ENCODE peak calls at places on chromosomes 13 and 19, in nine cellular contexts. One of them, this sample, is unnamed. For H3K4me1, the result is how much of the 10 kb centered on the place peaks cover.

GRCh38 chr19:56066152-56067023 is 54.7 kb downstream of the ZNF787 start:
- DNase-seq in K562: peak
- DNase-seq in A549: peak
- DNase-seq in IMR-90: peak
- DNase-seq in left ventricle myocardium inferior: peak
- DNase-seq in naive thymus-derived CD4-positive, alpha-beta T cell: peak
- DNase-seq in CD4-positive, alpha-beta memory T cell: peak
- DNase-seq in pancreas: peak
- DNase-seq in neuronal stem cell: peak
- DNase-seq in this sample: peak

GRCh38 chr19:30302076-30302475 is 70.1 kb upstream of the ZNF536 start:
- DNase-seq in K562: no peak
- DNase-seq in A549: no peak
- DNase-seq in IMR-90: no peak
- DNase-seq in left ventricle myocardium inferior: no peak
- DNase-seq in naive thymus-derived CD4-positive, alpha-beta T cell: no peak
- DNase-seq in CD4-positive, alpha-beta memory T cell: no peak
- DNase-seq in pancreas: no peak
- DNase-seq in neuronal stem cell: no peak
- DNase-seq in this sample: no peak

GRCh38 chr13:33455291-33455690 is 169.7 kb upstream of the STARD13 start:
- DNase-seq in K562: no peak
- DNase-seq in A549: no peak
- DNase-seq in IMR-90: no peak
- DNase-seq in left ventricle myocardium inferior: no peak
- DNase-seq in naive thymus-derived CD4-positive, alpha-beta T cell: no peak
- DNase-seq in CD4-positive, alpha-beta memory T cell: no peak
- DNase-seq in pancreas: no peak
- DNase-seq in neuronal stem cell: no peak
- DNase-seq in this sample: no peak

GRCh38 chr13:101763191-101763590 is 310.7 kb downstream of the ITGBL1 start:
- DNase-seq in K562: no peak
- DNase-seq in A549: no peak
- DNase-seq in IMR-90: no peak
- DNase-seq in left ventricle myocardium inferior: no peak
- DNase-seq in naive thymus-derived CD4-positive, alpha-beta T cell: no peak
- DNase-seq in CD4-positive, alpha-beta memory T cell: no peak
- DNase-seq in pancreas: no peak
- DNase-seq in neuronal stem cell: no peak
- DNase-seq in this sample: no peak

GRCh38 chr19:2822846-2823245 is 3.2 kb downstream of the ZNF554 start:
- DNase-seq in K562: no peak
- DNase-seq in A549: no peak
- DNase-seq in IMR-90: no peak
- DNase-seq in left ventricle myocardium inferior: no peak
- DNase-seq in naive thymus-derived CD4-positive, alpha-beta T cell: no peak
- DNase-seq in CD4-positive, alpha-beta memory T cell: no peak
- DNase-seq in pancreas: no peak
- DNase-seq in neuronal stem cell: no peak
- DNase-seq in this sample: no peak

GRCh38 chr19:45385392-45386221 is 15.2 kb upstream of the ERCC2 start:
- DNase-seq in K562: peak
- DNase-seq in A549: no peak
- DNase-seq in IMR-90: no peak
- DNase-seq in left ventricle myocardium inferior: no peak
- DNase-seq in naive thymus-derived CD4-positive, alpha-beta T cell: no peak
- DNase-seq in CD4-positive, alpha-beta memory T cell: no peak
- DNase-seq in pancreas: no peak
- DNase-seq in neuronal stem cell: no peak
- DNase-seq in this sample: no peak

GRCh38 chr13:23898101-23898500 is 799 bp upstream of the C1QTNF9B start:
- DNase-seq in K562: no peak
- DNase-seq in A549: no peak
- DNase-seq in IMR-90: peak
- DNase-seq in left ventricle myocardium inferior: no peak
- DNase-seq in naive thymus-derived CD4-positive, alpha-beta T cell: no peak
- DNase-seq in CD4-positive, alpha-beta memory T cell: no peak
- DNase-seq in pancreas: no peak
- DNase-seq in neuronal stem cell: no peak
- DNase-seq in this sample: no peak

GRCh38 chr13:43284162-43284561 is 260.8 kb downstream of the DNAJC15 start:
- DNase-seq in K562: no peak
- DNase-seq in A549: no peak
- DNase-seq in IMR-90: peak
- DNase-seq in left ventricle myocardium inferior: no peak
- DNase-seq in naive thymus-derived CD4-positive, alpha-beta T cell: no peak
- DNase-seq in CD4-positive, alpha-beta memory T cell: no peak
- DNase-seq in pancreas: no peak
- DNase-seq in neuronal stem cell: no peak
- DNase-seq in this sample: no peak

GRCh38 chr13:101985321-101985720 is 416.5 kb downstream of the FGF14 start:
- DNase-seq in K562: no peak
- DNase-seq in A549: no peak
- DNase-seq in IMR-90: no peak
- DNase-seq in left ventricle myocardium inferior: no peak
- DNase-seq in naive thymus-derived CD4-positive, alpha-beta T cell: no peak
- DNase-seq in CD4-positive, alpha-beta memory T cell: no peak
- DNase-seq in pancreas: no peak
- DNase-seq in neuronal stem cell: no peak
- DNase-seq in this sample: no peak

GRCh38 chr13:96781141-96781540 is 213.1 kb downstream of the OXGR1 start:
- DNase-seq in K562: no peak
- DNase-seq in A549: no peak
- DNase-seq in IMR-90: no peak
- DNase-seq in left ventricle myocardium inferior: peak
- DNase-seq in naive thymus-derived CD4-positive, alpha-beta T cell: no peak
- DNase-seq in CD4-positive, alpha-beta memory T cell: no peak
- DNase-seq in pancreas: no peak
- DNase-seq in neuronal stem cell: no peak
- DNase-seq in this sample: no peak

GRCh38 chr19:18649371-18650047 is 12.7 kb downstream of the KLHL26 start:
- DNase-seq in K562: no peak
- DNase-seq in A549: no peak
- DNase-seq in IMR-90: peak
- DNase-seq in left ventricle myocardium inferior: peak
- DNase-seq in naive thymus-derived CD4-positive, alpha-beta T cell: no peak
- DNase-seq in CD4-positive, alpha-beta memory T cell: no peak
- DNase-seq in pancreas: no peak
- DNase-seq in neuronal stem cell: no peak
- DNase-seq in this sample: no peak

GRCh38 chr13:49436890-49437289 is 7.0 kb downstream of the CAB39L start:
- DNase-seq in K562: no peak
- DNase-seq in A549: no peak
- DNase-seq in IMR-90: peak
- DNase-seq in left ventricle myocardium inferior: peak
- DNase-seq in naive thymus-derived CD4-positive, alpha-beta T cell: no peak
- DNase-seq in CD4-positive, alpha-beta memory T cell: no peak
- DNase-seq in pancreas: no peak
- DNase-seq in neuronal stem cell: no peak
- DNase-seq in this sample: no peak

GRCh38 chr13:49439609-49440008 is 4.3 kb downstream of the CAB39L start:
- DNase-seq in K562: no peak
- DNase-seq in A549: no peak
- DNase-seq in IMR-90: no peak
- DNase-seq in left ventricle myocardium inferior: no peak
- DNase-seq in naive thymus-derived CD4-positive, alpha-beta T cell: no peak
- DNase-seq in CD4-positive, alpha-beta memory T cell: no peak
- DNase-seq in pancreas: no peak
- DNase-seq in neuronal stem cell: no peak
- DNase-seq in this sample: no peak

GRCh38 chr13:49441312-49441711 is 2.6 kb downstream of the CAB39L start:
- DNase-seq in K562: no peak
- DNase-seq in A549: no peak
- DNase-seq in IMR-90: no peak
- DNase-seq in left ventricle myocardium inferior: no peak
- DNase-seq in naive thymus-derived CD4-positive, alpha-beta T cell: no peak
- DNase-seq in CD4-positive, alpha-beta memory T cell: no peak
- DNase-seq in pancreas: no peak
- DNase-seq in neuronal stem cell: no peak
- DNase-seq in this sample: no peak

GRCh38 chr13:49435992-49436391 is 7.9 kb downstream of the CAB39L start:
- DNase-seq in K562: no peak
- DNase-seq in A549: no peak
- DNase-seq in IMR-90: peak
- DNase-seq in left ventricle myocardium inferior: no peak
- DNase-seq in naive thymus-derived CD4-positive, alpha-beta T cell: no peak
- DNase-seq in CD4-positive, alpha-beta memory T cell: no peak
- DNase-seq in pancreas: no peak
- DNase-seq in neuronal stem cell: no peak
- DNase-seq in this sample: no peak

DNA sequence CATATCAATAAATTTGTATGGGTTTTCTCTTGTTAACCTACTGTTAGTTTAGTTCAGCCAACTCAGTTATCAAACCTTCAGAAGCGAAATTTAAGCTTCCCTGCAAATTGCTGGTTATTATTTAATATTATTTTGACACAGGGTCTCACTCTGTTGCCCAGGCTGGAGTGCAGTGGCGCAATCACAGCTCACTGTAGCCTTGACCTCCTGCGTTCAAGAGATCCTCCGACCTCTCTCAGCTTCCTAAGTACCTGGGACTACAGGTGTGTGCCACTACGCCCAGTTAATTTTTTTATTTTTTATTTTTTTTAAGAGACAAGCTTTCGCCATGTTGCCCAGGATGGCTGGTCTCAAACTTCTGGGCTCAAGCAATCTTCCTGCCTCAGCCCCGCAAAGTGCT is 6.2 kb downstream of the CAB39L start:
- DNase-seq in K562: no peak
- DNase-seq in A549: no peak
- DNase-seq in IMR-90: no peak
- DNase-seq in left ventricle myocardium inferior: no peak
- DNase-seq in naive thymus-derived CD4-positive, alpha-beta T cell: no peak
- DNase-seq in CD4-positive, alpha-beta memory T cell: no peak
- DNase-seq in pancreas: no peak
- DNase-seq in neuronal stem cell: no peak
- DNase-seq in this sample: no peak
- H3K4me1 ChIP-seq in K562: under half
- H3K4me1 ChIP-seq in A549: under half
- H3K4me1 ChIP-seq in IMR-90: under half
- H3K4me1 ChIP-seq in left ventricle myocardium inferior: under half
- H3K4me1 ChIP-seq in naive thymus-derived CD4-positive, alpha-beta T cell: under half
- H3K4me1 ChIP-seq in CD4-positive, alpha-beta memory T cell: under half
- H3K4me1 ChIP-seq in pancreas: under half
- H3K4me1 ChIP-seq in neuronal stem cell: under half
- H3K4me1 ChIP-seq in this sample: under half

DNA sequence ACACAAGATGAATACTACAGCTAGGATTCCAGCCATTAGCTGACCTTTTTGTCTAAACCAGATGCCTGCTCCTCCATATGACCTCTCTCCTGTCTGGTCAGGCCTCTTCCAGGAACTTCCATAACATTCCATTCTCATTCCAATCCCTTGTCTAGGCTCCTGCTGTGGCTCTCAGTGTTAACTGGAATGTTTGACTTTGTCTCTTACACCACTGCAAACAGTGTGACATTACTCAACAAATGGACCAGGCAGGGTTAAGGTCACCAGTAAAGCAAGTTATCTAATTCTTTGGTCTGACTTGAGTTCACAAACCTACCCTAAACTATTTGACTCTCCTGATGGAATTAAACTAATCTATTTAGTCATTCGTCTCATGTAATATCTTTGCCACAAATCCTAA is 2.1 kb upstream of the GPC6 start:
- DNase-seq in K562: no peak
- DNase-seq in A549: no peak
- DNase-seq in IMR-90: peak
- DNase-seq in left ventricle myocardium inferior: no peak
- DNase-seq in naive thymus-derived CD4-positive, alpha-beta T cell: no peak
- DNase-seq in CD4-positive, alpha-beta memory T cell: no peak
- DNase-seq in pancreas: no peak
- DNase-seq in neuronal stem cell: peak
- DNase-seq in this sample: no peak
- H3K27ac ChIP-seq in K562: no peak
- H3K27ac ChIP-seq in A549: peak
- H3K27ac ChIP-seq in IMR-90: no peak
- H3K27ac ChIP-seq in left ventricle myocardium inferior: no peak
- H3K27ac ChIP-seq in naive thymus-derived CD4-positive, alpha-beta T cell: no peak
- H3K27ac ChIP-seq in CD4-positive, alpha-beta memory T cell: no peak
- H3K27ac ChIP-seq in pancreas: no peak
- H3K27ac ChIP-seq in neuronal stem cell: no peak
- H3K27ac ChIP-seq in this sample: no peak

GRCh38 chr13:39451860-39452301 is 151.1 kb downstream of the LHFPL6 start:
- DNase-seq in K562: no peak
- DNase-seq in A549: no peak
- DNase-seq in IMR-90: peak
- DNase-seq in left ventricle myocardium inferior: peak
- DNase-seq in naive thymus-derived CD4-positive, alpha-beta T cell: no peak
- DNase-seq in CD4-positive, alpha-beta memory T cell: no peak
- DNase-seq in pancreas: peak
- DNase-seq in neuronal stem cell: no peak
- DNase-seq in this sample: no peak

GRCh38 chr13:39450176-39450575 is 152.8 kb downstream of the LHFPL6 start:
- DNase-seq in K562: no peak
- DNase-seq in A549: no peak
- DNase-seq in IMR-90: no peak
- DNase-seq in left ventricle myocardium inferior: no peak
- DNase-seq in naive thymus-derived CD4-positive, alpha-beta T cell: no peak
- DNase-seq in CD4-positive, alpha-beta memory T cell: no peak
- DNase-seq in pancreas: no peak
- DNase-seq in neuronal stem cell: no peak
- DNase-seq in this sample: no peak

GRCh38 chr13:39452834-39453233 is 150.2 kb downstream of the LHFPL6 start:
- DNase-seq in K562: no peak
- DNase-seq in A549: no peak
- DNase-seq in IMR-90: no peak
- DNase-seq in left ventricle myocardium inferior: no peak
- DNase-seq in naive thymus-derived CD4-positive, alpha-beta T cell: no peak
- DNase-seq in CD4-positive, alpha-beta memory T cell: no peak
- DNase-seq in pancreas: no peak
- DNase-seq in neuronal stem cell: no peak
- DNase-seq in this sample: no peak

GRCh38 chr13:39451301-39451700 is 151.7 kb downstream of the LHFPL6 start:
- DNase-seq in K562: no peak
- DNase-seq in A549: no peak
- DNase-seq in IMR-90: peak
- DNase-seq in left ventricle myocardium inferior: no peak
- DNase-seq in naive thymus-derived CD4-positive, alpha-beta T cell: no peak
- DNase-seq in CD4-positive, alpha-beta memory T cell: no peak
- DNase-seq in pancreas: no peak
- DNase-seq in neuronal stem cell: no peak
- DNase-seq in this sample: no peak

DNA sequence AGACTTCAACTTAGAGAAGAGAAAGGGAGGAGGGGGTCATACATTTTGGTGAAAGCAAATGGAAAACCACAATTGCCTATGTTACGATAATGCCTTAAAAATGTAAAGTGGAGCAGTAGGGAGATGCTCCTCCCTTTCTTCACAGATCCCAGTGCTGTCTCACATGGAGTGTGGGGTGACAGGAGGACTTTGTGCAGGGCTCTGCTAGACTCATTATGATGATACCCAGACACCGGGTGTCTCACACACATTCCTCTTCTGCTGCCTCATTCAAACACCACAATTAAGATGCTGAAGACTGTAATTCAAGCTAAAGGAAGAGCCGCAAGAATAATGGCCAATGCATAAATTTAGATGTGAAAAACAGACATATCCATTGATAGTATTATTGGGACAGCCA is 150.6 kb downstream of the LHFPL6 start:
- DNase-seq in K562: no peak
- DNase-seq in A549: no peak
- DNase-seq in IMR-90: no peak
- DNase-seq in left ventricle myocardium inferior: no peak
- DNase-seq in naive thymus-derived CD4-positive, alpha-beta T cell: no peak
- DNase-seq in CD4-positive, alpha-beta memory T cell: no peak
- DNase-seq in pancreas: no peak
- DNase-seq in neuronal stem cell: no peak
- DNase-seq in this sample: no peak
- H3K4me1 ChIP-seq in K562: under half
- H3K4me1 ChIP-seq in A549: under half
- H3K4me1 ChIP-seq in IMR-90: under half
- H3K4me1 ChIP-seq in left ventricle myocardium inferior: half or more
- H3K4me1 ChIP-seq in naive thymus-derived CD4-positive, alpha-beta T cell: under half
- H3K4me1 ChIP-seq in CD4-positive, alpha-beta memory T cell: under half
- H3K4me1 ChIP-seq in pancreas: under half
- H3K4me1 ChIP-seq in neuronal stem cell: under half
- H3K4me1 ChIP-seq in this sample: under half

GRCh38 chr13:40626566-40626965 is 39.9 kb downstream of the FOXO1 start:
- DNase-seq in K562: no peak
- DNase-seq in A549: no peak
- DNase-seq in IMR-90: no peak
- DNase-seq in left ventricle myocardium inferior: no peak
- DNase-seq in naive thymus-derived CD4-positive, alpha-beta T cell: no peak
- DNase-seq in CD4-positive, alpha-beta memory T cell: no peak
- DNase-seq in pancreas: no peak
- DNase-seq in neuronal stem cell: no peak
- DNase-seq in this sample: no peak
- H3K27ac ChIP-seq in K562: no peak
- H3K27ac ChIP-seq in A549: no peak
- H3K27ac ChIP-seq in IMR-90: no peak
- H3K27ac ChIP-seq in left ventricle myocardium inferior: no peak
- H3K27ac ChIP-seq in naive thymus-derived CD4-positive, alpha-beta T cell: peak
- H3K27ac ChIP-seq in CD4-positive, alpha-beta memory T cell: no peak
- H3K27ac ChIP-seq in pancreas: no peak
- H3K27ac ChIP-seq in neuronal stem cell: no peak
- H3K27ac ChIP-seq in this sample: no peak

This sample was measured in Panc1.